ENCODE peak calls at places on chromosomes 13 and 19, in eight cellular contexts. R is fibroblast of mammary gland, S is astrocyte of the spinal cord, Y is nephron progenitor cell, I is PC-3, C is fibroblast of pulmonary artery, P is heart right ventricle, T is neural progenitor cell. M is an unnamed sample.
A peak's percentile ranks its signal among the peaks of the same experiment; 100 is the strongest.

GRCh38 chr19:14561832-14562351 is 10.0 kb downstream of the NDUFB7 start:
- DNase-seq in R (peak; percentile 34), S (no peak), Y (no peak), I (no peak), C (no peak), P (peak; percentile 57), T (no peak), M (peak; percentile 95)

GRCh38 chr13:52842440-52842839 is 6.0 kb downstream of the PCDH8 start:
- DNase-seq in R (no peak), S (no peak), Y (no peak), I (no peak), C (no peak), P (no peak), T (no peak), M (no peak)

GRCh38 chr19:5805465-5806132 is 732 bp downstream of the NRTN start:
- DNase-seq in R (no peak), S (peak; percentile 26), Y (peak; percentile 95), I (peak; percentile 82), C (peak; percentile 36), P (peak; percentile 77), T (peak; percentile 97), M (peak; percentile 97)

GRCh38 chr19:49594157-49595005 is 3.4 kb downstream of the PRR12 start:
- DNase-seq in R (no peak), S (no peak), Y (no peak), I (no peak), C (no peak), P (no peak), T (no peak), M (peak; percentile 71)

GRCh38 chr13:74194856-74195255 is 60.7 kb upstream of the KLF12 start:
- DNase-seq in R (no peak), S (no peak), Y (no peak), I (no peak), C (no peak), P (no peak), T (no peak), M (no peak)

GRCh38 chr19:33418461-33418860 is 45.0 kb downstream of the CEBPG start:
- DNase-seq in R (no peak), S (no peak), Y (no peak), I (no peak), C (no peak), P (no peak), T (no peak), M (peak; percentile 41)

GRCh38 chr19:52673014-52673413 is 34.9 kb upstream of the ZNF83 start:
- DNase-seq in R (no peak), S (no peak), Y (no peak), I (no peak), C (peak; percentile 18), P (no peak), T (no peak), M (no peak)

GRCh38 chr19:5090780-5091575 is 122.1 kb downstream of the KDM4B start:
- DNase-seq in R (peak; percentile 36), S (peak; percentile 44), Y (peak; percentile 35), I (no peak), C (peak; percentile 33), P (peak; percentile 54), T (peak; percentile 73), M (peak; percentile 97)

GRCh38 chr19:46859637-46860124 is 1.1 kb upstream of the ARHGAP35 start:
- DNase-seq in R (peak; percentile 89), S (no peak), Y (no peak), I (peak; percentile 51), C (no peak), P (peak; percentile 77), T (no peak), M (peak; percentile 58)

GRCh38 chr13:98641075-98641474 is 64.2 kb upstream of the STK24 start:
- DNase-seq in R (no peak), S (no peak), Y (no peak), I (no peak), C (no peak), P (no peak), T (no peak), M (no peak)

GRCh38 chr19:31975461-31975860 is 369.9 kb upstream of the ZNF507 start:
- DNase-seq in R (no peak), S (no peak), Y (no peak), I (no peak), C (no peak), P (no peak), T (no peak), M (no peak)

GRCh38 chr13:44249439-44249838 is 124.2 kb upstream of the SERP2 start:
- DNase-seq in R (peak; percentile 85), S (peak; percentile 87), Y (no peak), I (peak; percentile 37), C (peak; percentile 77), P (peak; percentile 59), T (no peak), M (peak; percentile 56)

GRCh38 chr19:50649433-50650391 is at the start of gene C19orf81:
- DNase-seq in R (peak; percentile 9), S (no peak), Y (peak; percentile 53), I (peak; percentile 23), C (peak; percentile 36), P (no peak), T (peak; percentile 77), M (peak; percentile 74)

GRCh38 chr19:50178320-50178719 is 15.2 kb upstream of the IZUMO2 start:
- DNase-seq in R (no peak), S (no peak), Y (no peak), I (peak; percentile 41), C (no peak), P (no peak), T (no peak), M (no peak)

GRCh38 chr19:1844536-1845515 is 3.5 kb downstream of the REXO1 start:
- DNase-seq in R (no peak), S (no peak), Y (no peak), I (no peak), C (no peak), P (no peak), T (no peak), M (no peak)

GRCh38 chr19:1843116-1843515 is 5.2 kb downstream of the REXO1 start:
- DNase-seq in R (no peak), S (no peak), Y (no peak), I (no peak), C (no peak), P (no peak), T (no peak), M (no peak)

GRCh38 chr19:1841209-1841924 is 6.9 kb downstream of the REXO1 start:
- DNase-seq in R (no peak), S (no peak), Y (no peak), I (no peak), C (no peak), P (no peak), T (no peak), M (no peak)

GRCh38 chr19:1845642-1846041 is 2.6 kb downstream of the REXO1 start:
- DNase-seq in R (no peak), S (no peak), Y (no peak), I (no peak), C (no peak), P (no peak), T (no peak), M (no peak)

GRCh38 chr19:1843646-1844394 is 4.5 kb downstream of the REXO1 start:
- DNase-seq in R (no peak), S (no peak), Y (no peak), I (no peak), C (no peak), P (no peak), T (peak; percentile 38), M (no peak)
- TF ChIP-seq CTCF in R (peak; percentile 11), S (peak; percentile 6), Y (peak; percentile 10), I (peak; percentile 29), C (peak; percentile 12), P (peak; percentile 7), T (peak; percentile 18), M (no peak)

DNA sequence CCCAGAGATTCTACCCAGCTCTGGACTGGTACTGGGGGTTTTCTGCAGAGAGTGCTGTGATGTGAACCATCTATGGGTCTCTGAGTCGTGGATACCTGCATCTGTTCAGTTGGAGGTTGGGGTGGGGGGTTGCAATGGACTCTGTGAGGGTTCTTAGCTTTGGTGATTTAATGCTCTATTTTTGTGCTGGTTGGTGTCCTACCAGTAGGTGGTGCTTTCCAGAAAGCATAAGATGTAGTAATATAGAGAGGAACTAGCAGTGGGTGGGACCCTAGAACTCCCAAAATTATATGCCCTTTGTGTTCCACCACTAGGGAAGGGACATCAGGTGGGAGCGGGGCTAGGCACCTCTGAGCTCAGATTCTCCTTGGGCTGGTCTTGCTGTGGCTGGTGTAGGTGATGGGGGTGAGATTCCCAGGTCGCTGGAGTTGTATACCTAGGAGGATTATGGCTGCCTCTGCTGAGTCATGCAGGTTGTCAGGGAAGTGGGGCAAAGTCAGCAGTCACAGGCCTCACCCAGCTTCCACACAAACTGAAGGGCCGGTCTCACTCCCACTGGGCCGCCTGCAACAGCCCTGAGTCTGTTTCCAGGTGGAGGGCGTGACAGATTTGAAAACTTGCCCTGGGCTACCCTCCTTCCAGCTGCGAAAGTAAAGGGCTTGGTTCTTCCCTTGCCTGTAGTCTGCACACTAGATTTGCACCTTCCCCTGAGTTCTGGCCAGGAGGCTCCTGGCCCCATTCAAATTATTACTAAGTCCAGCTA is 573.0 kb upstream of the SLITRK1 start:
- DNase-seq in R (no peak), S (no peak), Y (no peak), I (no peak), C (no peak), P (no peak), T (no peak), M (no peak)
- TF ChIP-seq CTCF in R (peak; percentile 10), S (no peak), Y (no peak), I (peak; percentile 36), C (no peak), P (no peak), T (peak; percentile 24), M (peak; percentile 14)

DNA sequence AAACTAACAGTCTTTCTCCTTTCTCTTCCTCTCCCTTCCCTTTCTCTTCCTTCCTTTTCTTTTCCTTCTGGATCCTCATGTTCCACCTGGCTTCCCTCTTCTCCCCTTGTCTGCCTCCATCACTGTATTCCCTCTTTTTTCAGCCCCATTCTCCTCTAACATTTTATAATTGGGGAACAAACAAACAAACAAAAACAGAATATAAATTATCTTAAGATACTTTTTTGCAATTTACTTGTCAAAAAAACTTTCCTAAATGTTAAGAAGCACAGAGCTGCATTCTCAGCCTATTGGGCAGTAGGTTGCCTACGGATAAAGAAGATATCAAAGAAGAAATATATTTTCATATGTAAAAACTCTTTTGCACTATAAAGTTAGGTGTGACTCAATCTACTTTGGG is 1382.2 kb upstream of the MIR17HG start:
- DNase-seq in R (no peak), S (no peak), Y (no peak), I (no peak), C (no peak), P (no peak), T (no peak), M (no peak)
- TF ChIP-seq CTCF in R (no peak), S (no peak), Y (no peak), I (no peak), C (no peak), P (no peak), T (no peak), M (no peak)

GRCh38 chr19:41649827-41650226 is 23.0 kb upstream of the CEACAM4 start:
- DNase-seq in R (no peak), S (no peak), Y (no peak), I (peak; percentile 33), C (no peak), P (no peak), T (no peak), M (peak; percentile 65)

GRCh38 chr19:41641879-41642485 is 15.1 kb upstream of the CEACAM4 start:
- DNase-seq in R (peak; percentile 54), S (peak; percentile 29), Y (peak; percentile 53), I (peak; percentile 71), C (peak; percentile 60), P (no peak), T (peak; percentile 45), M (peak; percentile 94)

GRCh38 chr19:41646589-41647204 is 19.8 kb upstream of the CEACAM4 start:
- DNase-seq in R (peak; percentile 16), S (no peak), Y (peak; percentile 4), I (peak; percentile 30), C (peak; percentile 17), P (peak; percentile 21), T (no peak), M (no peak)
- TF ChIP-seq CTCF in R (peak; percentile 38), S (peak; percentile 28), Y (peak; percentile 12), I (peak; percentile 43), C (peak; percentile 35), P (peak; percentile 24), T (peak; percentile 27), M (peak; percentile 46)

M was measured in osteoblast.